ENCODE peak calls at places on chromosomes 13 and 19, in four cellular contexts. One of them, this sample, is unnamed.

GRCh38 chr19:51440846-51441409 is 17.3 kb downstream of the SIGLEC8 start:
- DNase-seq in tibial artery: no peak
- DNase-seq in astrocyte of the cerebellum: no peak
- DNase-seq in osteocyte: no peak
- DNase-seq in this sample: no peak

GRCh38 chr13:42066542-42066941 is 18.1 kb downstream of the DGKH start:
- DNase-seq in osteocyte: no peak
- DNase-seq in astrocyte of the cerebellum: peak
- DNase-seq in tibial artery: no peak
- DNase-seq in this sample: no peak

GRCh38 chr19:4334929-4335833 is 3.4 kb downstream of the STAP2 start:
- DNase-seq in tibial artery: no peak
- DNase-seq in astrocyte of the cerebellum: no peak
- DNase-seq in osteocyte: no peak
- DNase-seq in this sample: no peak

GRCh38 chr19:14509382-14509781 is 8.8 kb downstream of the DNAJB1 start:
- DNase-seq in astrocyte of the cerebellum: no peak
- DNase-seq in tibial artery: no peak
- DNase-seq in osteocyte: no peak
- DNase-seq in this sample: no peak

GRCh38 chr13:33112745-33113144 is 96.5 kb downstream of the KL start:
- DNase-seq in osteocyte: no peak
- DNase-seq in astrocyte of the cerebellum: no peak
- DNase-seq in tibial artery: no peak
- DNase-seq in this sample: no peak

GRCh38 chr19:52962394-52963228 is at the start of gene ZNF816:
- DNase-seq in tibial artery: peak
- DNase-seq in astrocyte of the cerebellum: peak
- DNase-seq in osteocyte: peak
- DNase-seq in this sample: peak

GRCh38 chr19:56091066-56091490 is 30.0 kb downstream of the ZNF787 start:
- DNase-seq in astrocyte of the cerebellum: no peak
- DNase-seq in osteocyte: no peak
- DNase-seq in tibial artery: no peak
- DNase-seq in this sample: no peak

GRCh38 chr19:57135797-57136196 is 9.2 kb downstream of the ZIM3 start:
- DNase-seq in astrocyte of the cerebellum: no peak
- DNase-seq in osteocyte: no peak
- DNase-seq in tibial artery: no peak
- DNase-seq in this sample: no peak

GRCh38 chr19:35913589-35913988 is 5.5 kb upstream of the TYROBP start:
- DNase-seq in tibial artery: no peak
- DNase-seq in osteocyte: no peak
- DNase-seq in astrocyte of the cerebellum: no peak
- DNase-seq in this sample: no peak

GRCh38 chr13:20188649-20189553 is 3.8 kb downstream of the GJB2 start:
- DNase-seq in tibial artery: no peak
- DNase-seq in osteocyte: no peak
- DNase-seq in astrocyte of the cerebellum: no peak
- DNase-seq in this sample: no peak

GRCh38 chr19:32566246-32566830 is 14.7 kb upstream of the PDCD5 start:
- DNase-seq in astrocyte of the cerebellum: no peak
- DNase-seq in osteocyte: peak
- DNase-seq in tibial artery: no peak
- DNase-seq in this sample: peak

GRCh38 chr19:16934489-16934888 is 45.7 kb downstream of the F2RL3 start:
- DNase-seq in osteocyte: no peak
- DNase-seq in tibial artery: no peak
- DNase-seq in astrocyte of the cerebellum: no peak
- DNase-seq in this sample: no peak
- TF ChIP-seq CTCF in osteocyte: no peak
- TF ChIP-seq CTCF in tibial artery: no peak
- TF ChIP-seq CTCF in astrocyte of the cerebellum: no peak
- TF ChIP-seq CTCF in this sample: no peak

DNA sequence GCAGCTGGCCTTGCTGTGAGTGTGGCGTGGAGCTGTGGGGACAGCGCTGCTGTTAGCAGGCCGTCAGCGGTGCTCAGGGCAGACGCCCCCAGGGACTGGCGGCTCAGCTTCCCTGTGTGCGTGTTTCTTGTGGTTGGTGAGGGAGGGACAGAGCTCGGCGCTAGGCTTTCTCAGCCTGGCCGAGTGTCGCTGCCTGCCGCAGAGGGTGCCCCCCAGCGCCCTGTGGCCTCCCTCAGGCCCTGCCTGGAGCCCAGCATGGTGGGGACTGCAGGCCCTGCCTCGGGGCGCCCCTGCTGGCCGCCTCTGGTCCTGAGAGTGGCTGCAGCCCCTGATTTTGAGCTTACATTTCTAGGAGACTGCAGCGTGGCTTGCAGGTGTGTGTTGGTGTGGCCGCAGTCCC is 35.5 kb downstream of the DOT1L start:
- DNase-seq in astrocyte of the cerebellum: no peak
- DNase-seq in tibial artery: no peak
- DNase-seq in osteocyte: no peak
- DNase-seq in this sample: no peak
- TF ChIP-seq CTCF in astrocyte of the cerebellum: peak
- TF ChIP-seq CTCF in tibial artery: peak
- TF ChIP-seq CTCF in osteocyte: no peak
- TF ChIP-seq CTCF in this sample: peak

GRCh38 chr19:46488551-46488950 is 7.1 kb downstream of the PNMA8B start:
- DNase-seq in osteocyte: no peak
- DNase-seq in astrocyte of the cerebellum: no peak
- DNase-seq in tibial artery: no peak
- DNase-seq in this sample: no peak
- TF ChIP-seq CTCF in osteocyte: no peak
- TF ChIP-seq CTCF in astrocyte of the cerebellum: no peak
- TF ChIP-seq CTCF in tibial artery: no peak
- TF ChIP-seq CTCF in this sample: no peak

DNA sequence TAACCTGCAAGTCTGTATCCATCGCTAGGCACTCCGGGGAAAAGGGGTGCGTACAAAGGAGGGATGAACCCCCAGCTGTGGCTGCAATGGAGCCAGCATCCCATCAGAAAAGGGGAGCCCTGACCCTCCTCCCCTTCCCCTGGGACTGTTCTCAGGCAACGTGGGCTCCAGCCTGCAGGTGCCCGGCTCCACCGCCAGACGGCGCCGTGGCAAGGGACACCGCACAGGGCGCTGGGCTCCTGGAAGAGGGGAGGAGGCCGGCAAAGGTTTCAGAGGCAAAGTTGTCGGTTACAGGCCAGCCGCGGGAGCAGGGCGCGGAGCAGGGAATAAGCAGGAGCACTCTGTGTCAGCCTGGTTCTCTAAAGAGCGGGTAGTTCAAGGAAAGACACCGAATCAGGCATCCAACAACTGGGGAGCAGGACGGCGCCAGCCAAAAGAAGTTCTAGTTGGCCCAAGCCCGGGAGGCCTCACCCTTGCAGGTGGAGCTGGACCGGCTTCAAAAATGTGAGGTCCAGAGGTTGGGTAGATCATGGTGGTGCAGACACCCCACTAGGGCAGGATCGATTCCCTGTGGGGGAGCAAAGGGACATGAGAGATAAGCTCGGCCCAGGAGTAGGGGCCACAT is 53.0 kb upstream of the ATP12A start:
- DNase-seq in astrocyte of the cerebellum: no peak
- DNase-seq in osteocyte: no peak
- DNase-seq in tibial artery: no peak
- DNase-seq in this sample: no peak
- TF ChIP-seq CTCF in astrocyte of the cerebellum: peak
- TF ChIP-seq CTCF in osteocyte: peak
- TF ChIP-seq CTCF in tibial artery: peak
- TF ChIP-seq CTCF in this sample: peak

This sample was measured in type B pancreatic cell.